ENCODE peak calls at places on chromosomes 1 and 21, in four cellular contexts. J, V, W and H are unnamed samples. For H3K4me1, the result is how much of the 10 kb centered on the place peaks cover.

GRCh38 chr21:29149771-29150425 is 19.5 kb downstream of the MAP3K7CL start:
- DNase-seq in W (no peak), J (no peak), V (no peak), H (no peak)

GRCh38 chr1:3420218-3420951 is 34.1 kb upstream of the ARHGEF16 start:
- DNase-seq in J (no peak), V (no peak), W (no peak), H (no peak)

GRCh38 chr1:56029329-56030003 is 549.9 kb downstream of the PLPP3 start:
- DNase-seq in V (no peak), J (no peak), W (no peak), H (no peak)

GRCh38 chr1:117612517-117613248 is 6.8 kb downstream of the TENT5C start:
- DNase-seq in W (peak), V (no peak), J (no peak), H (no peak)

GRCh38 chr1:228085287-228085926 is 2.9 kb downstream of the ARF1 start:
- DNase-seq in J (peak), W (no peak), V (peak), H (no peak)

GRCh38 chr1:227322376-227322775 is 4.1 kb upstream of the CDC42BPA start:
- DNase-seq in W (no peak), V (no peak), J (no peak), H (no peak)

GRCh38 chr1:76256289-76257223 is 182.0 kb downstream of the ST6GALNAC3 start:
- DNase-seq in J (no peak), W (no peak), V (no peak), H (no peak)

GRCh38 chr1:225508538-225509375 is 80.9 kb upstream of the LBR start:
- DNase-seq in W (peak), J (no peak), V (no peak), H (no peak)

GRCh38 chr1:92705456-92705855 is 79.5 kb downstream of the EVI5 start:
- DNase-seq in J (no peak), W (no peak), V (no peak), H (no peak)

GRCh38 chr1:89288051-89288340 is 15.3 kb upstream of the GBP5 start:
- DNase-seq in J (no peak), W (no peak), V (no peak), H (no peak)

GRCh38 chr1:28812669-28813468 is 899 bp downstream of the OPRD1 start:
- DNase-seq in V (no peak), W (no peak), J (no peak), H (no peak)

GRCh38 chr1:26289158-26290059 is 9.5 kb downstream of the SH3BGRL3 start:
- DNase-seq in V (peak), J (peak), W (no peak), H (no peak)

GRCh38 chr1:22271847-22272801 is 129.2 kb upstream of the WNT4 start:
- DNase-seq in V (no peak), W (no peak), J (no peak), H (no peak)

GRCh38 chr1:232529747-232530146 is 100.2 kb downstream of the SIPA1L2 start:
- DNase-seq in W (no peak), J (no peak), V (no peak), H (no peak)

GRCh38 chr1:47786301-47786700 is 210.9 kb downstream of the TRABD2B start:
- DNase-seq in J (no peak), V (no peak), W (no peak), H (no peak)

GRCh38 chr1:175297291-175297690 is 104.7 kb upstream of the KIAA0040 start:
- DNase-seq in V (no peak), J (no peak), W (no peak), H (no peak)

DNA sequence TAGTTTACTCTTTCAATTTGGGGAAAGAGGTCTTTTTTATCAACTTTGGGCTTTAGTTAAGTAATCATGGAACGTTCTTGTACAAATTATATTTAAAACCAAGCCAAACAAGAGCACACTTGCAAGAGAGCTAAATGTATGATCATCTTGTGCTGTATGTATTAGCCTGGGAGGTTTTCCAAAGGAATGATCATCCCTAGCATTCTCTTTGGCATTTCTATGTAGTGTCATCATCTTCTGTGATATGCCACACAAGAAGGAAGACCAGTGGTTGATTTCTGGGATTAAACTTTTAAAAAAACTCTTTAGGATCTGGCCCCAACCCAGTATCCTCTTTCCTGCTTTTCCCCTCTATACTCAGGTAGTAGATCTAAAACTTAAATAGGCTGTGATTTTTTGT is 38.4 kb upstream of the KCNQ4 start:
- DNase-seq in J (no peak), W (no peak), V (no peak), H (no peak)
- H3K4me1 ChIP-seq in J (under half), W (under half), V (under half), H (under half)

GRCh38 chr1:58783993-58784757 is at the start of gene JUN:
- DNase-seq in V (peak), J (peak), W (peak), H (peak)

GRCh38 chr1:58780586-58781452 is 3.0 kb downstream of the JUN start:
- DNase-seq in V (no peak), W (no peak), J (no peak), H (no peak)

GRCh38 chr1:58781541-58782307 is 2.1 kb downstream of the JUN start:
- DNase-seq in J (peak), V (peak), W (no peak), H (peak)

GRCh38 chr1:58783090-58783992 is 506 bp downstream of the JUN start:
- DNase-seq in J (peak), V (peak), W (no peak), H (peak)

DNA sequence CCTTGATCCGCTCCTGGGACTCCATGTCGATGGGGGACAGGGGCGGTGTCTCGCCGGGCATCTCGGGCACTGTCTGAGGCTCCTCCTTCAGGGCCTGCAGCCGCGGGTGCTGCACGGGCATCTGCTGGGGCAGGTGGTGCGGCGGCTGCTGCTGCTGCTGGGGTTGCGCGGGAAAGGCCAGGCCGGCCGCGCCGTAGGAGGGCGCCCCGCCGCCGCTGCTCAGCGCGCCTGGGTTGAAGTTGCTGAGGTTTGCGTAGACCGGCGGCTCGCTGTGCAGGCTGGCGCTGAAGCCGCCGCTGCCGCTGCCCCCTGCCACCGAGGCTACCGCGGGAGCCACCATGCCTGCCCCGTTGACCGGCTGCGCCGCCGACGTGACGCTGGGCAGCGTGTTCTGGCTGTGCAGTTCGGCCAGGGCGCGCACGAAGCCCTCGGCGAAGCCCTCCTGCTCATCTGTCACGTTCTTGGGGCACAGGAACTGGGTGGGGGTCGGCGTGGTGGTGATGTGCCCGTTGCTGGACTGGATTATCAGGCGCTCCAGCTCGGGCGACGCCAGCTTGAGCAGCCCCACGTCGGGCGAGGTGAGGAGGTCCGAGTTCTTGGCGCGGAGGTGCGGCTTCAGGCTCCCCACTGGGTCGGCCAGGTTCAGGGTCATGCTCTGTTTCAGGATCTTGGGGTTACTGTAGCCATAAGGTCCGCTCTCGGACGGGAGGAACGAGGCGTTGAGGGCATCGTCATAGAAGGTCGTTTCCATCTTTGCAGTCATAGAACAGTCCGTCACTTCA is 1.3 kb downstream of the JUN start:
- DNase-seq in W (no peak), V (peak), J (peak), H (peak)
- TF ChIP-seq CTCF in W (no peak), V (no peak), J (no peak), H (no peak)

GRCh38 chr1:200990114-200990513 is 33.4 kb downstream of the KIF21B start:
- DNase-seq in V (no peak), W (no peak), J (no peak), H (no peak)

GRCh38 chr1:200992382-200993101 is 31.0 kb downstream of the KIF21B start:
- DNase-seq in V (no peak), J (no peak), W (no peak), H (no peak)

GRCh38 chr1:200991039-200991698 is 32.3 kb downstream of the KIF21B start:
- DNase-seq in V (no peak), W (no peak), J (no peak), H (no peak)

GRCh38 chr1:200988693-200989092 is 34.8 kb downstream of the KIF21B start:
- DNase-seq in W (no peak), J (no peak), V (no peak), H (no peak)

DNA sequence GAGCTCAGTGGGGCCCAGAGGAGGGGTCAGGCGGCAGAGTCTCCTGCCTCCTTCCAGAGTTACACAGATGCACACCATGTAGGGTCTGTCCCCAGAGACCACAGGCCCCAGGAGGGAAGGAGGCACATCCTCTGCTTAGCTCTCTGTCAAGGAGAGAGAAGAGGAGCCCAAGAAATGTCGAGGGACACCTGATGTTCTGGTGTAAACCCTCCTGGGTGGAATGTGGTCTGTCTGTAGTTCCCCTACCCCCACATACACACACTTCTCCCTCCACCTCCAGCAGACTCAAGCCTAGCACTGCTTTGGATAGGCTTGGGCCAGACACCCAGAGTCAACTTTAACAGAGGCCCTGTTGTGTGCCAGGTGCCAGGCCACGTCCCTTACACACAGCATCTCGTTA is 34.2 kb downstream of the KIF21B start:
- DNase-seq in V (no peak), J (no peak), W (no peak), H (no peak)
- H3K27ac ChIP-seq in V (no peak), J (no peak), W (no peak), H (no peak)

GRCh38 chr1:41672173-41672572 is 187.7 kb upstream of the EDN2 start:
- DNase-seq in W (peak), V (peak), J (peak), H (no peak)

GRCh38 chr1:41671116-41671755 is 186.8 kb upstream of the EDN2 start:
- DNase-seq in J (no peak), V (no peak), W (no peak), H (no peak)

GRCh38 chr1:41672641-41673313 is 188.3 kb upstream of the EDN2 start:
- DNase-seq in W (no peak), V (no peak), J (peak), H (no peak)

GRCh38 chr1:41668967-41669366 is 184.5 kb upstream of the EDN2 start:
- DNase-seq in J (no peak), W (no peak), V (no peak), H (no peak)

DNA sequence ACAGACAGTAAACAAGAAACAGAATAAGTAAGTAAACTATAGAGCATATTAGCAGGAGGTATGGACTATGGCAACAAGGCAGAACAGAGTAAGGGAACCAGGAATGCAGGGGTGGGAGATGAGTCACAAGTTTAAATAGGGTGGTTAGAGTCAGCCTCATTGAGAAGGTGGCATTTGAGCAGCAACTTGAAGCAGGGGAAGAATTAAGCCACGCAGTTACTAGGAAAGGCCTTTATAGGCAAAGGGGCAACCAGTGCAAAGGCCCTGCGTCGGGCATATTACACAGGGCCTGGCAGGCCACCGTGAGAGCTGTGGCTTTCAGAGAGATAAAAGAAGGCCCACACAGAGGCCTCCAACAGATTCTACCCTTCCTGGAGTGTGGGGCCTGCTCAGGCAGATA is 186.1 kb upstream of the EDN2 start:
- DNase-seq in W (no peak), V (no peak), J (no peak), H (no peak)
- H3K4me1 ChIP-seq in W (under half), V (under half), J (under half), H (under half)

GRCh38 chr1:42479621-42480020 is 16.5 kb downstream of the CCDC30 start:
- DNase-seq in J (no peak), V (no peak), W (peak), H (no peak)
- TF ChIP-seq CTCF in J (no peak), V (no peak), W (no peak), H (no peak)

GRCh38 chr1:37817481-37817880 is 9.5 kb upstream of the YRDC start:
- DNase-seq in J (no peak), W (no peak), V (no peak), H (no peak)
- H3K27ac ChIP-seq in J (no peak), W (no peak), V (no peak), H (peak)